ENCODE peak calls at places on chromosomes 5 and 9, in ten cellular contexts. T is cardiac muscle cell, A is esophagus muscularis mucosa, I is brain microvascular endothelial cell, Q is fibroblast of lung, V is hepatocyte, F is stomach, L is A549, J is fibroblast of the aortic adventitia, M is osteoblast. Z is an unnamed sample.

GRCh38 chr5:121031487-121031886 is 567.4 kb downstream of the PRR16 start:
- DNase-seq in M (peak), Q (peak), F (no peak), V (peak), L (no peak), J (peak), A (no peak), T (peak), I (no peak), Z (peak)

GRCh38 chr9:21711504-21711903 is 90.9 kb upstream of the MTAP start:
- DNase-seq in M (no peak), L (no peak), T (no peak), J (no peak), A (no peak), I (no peak), V (no peak), Q (no peak), F (no peak), Z (peak)

GRCh38 chr5:100950975-100951374 is 47.9 kb upstream of the ST8SIA4 start:
- DNase-seq in V (no peak), L (no peak), A (no peak), T (no peak), M (no peak), J (no peak), I (no peak), Q (no peak), F (no peak), Z (no peak)

GRCh38 chr5:171261361-171261760 is 47.7 kb upstream of the TLX3 start:
- DNase-seq in Q (no peak), L (no peak), J (no peak), A (no peak), V (no peak), I (no peak), F (no peak), T (no peak), M (no peak), Z (no peak)

GRCh38 chr5:99000878-99001277 is 72.1 kb upstream of the CHD1 start:
- DNase-seq in Q (peak), J (peak), F (no peak), L (no peak), A (no peak), V (no peak), M (no peak), T (no peak), I (no peak), Z (no peak)

GRCh38 chr9:9177081-9177480 is 1377.5 kb upstream of the DMAC1 start:
- DNase-seq in T (no peak), J (no peak), I (no peak), F (no peak), A (no peak), V (no peak), M (no peak), L (no peak), Q (no peak), Z (no peak)

GRCh38 chr9:77534376-77535057 is 113.6 kb downstream of the GNA14 start:
- DNase-seq in F (no peak), J (peak), A (no peak), L (no peak), Q (no peak), T (no peak), V (no peak), I (peak), M (no peak), Z (no peak)

GRCh38 chr9:88053888-88054501 is 79.7 kb upstream of the CDK20 start:
- DNase-seq in T (no peak), F (no peak), M (no peak), J (peak), V (no peak), L (no peak), A (no peak), I (no peak), Q (no peak), Z (no peak)

GRCh38 chr9:89969156-89969566 is 364.3 kb downstream of the GADD45G start:
- DNase-seq in Q (no peak), T (no peak), V (peak), I (no peak), F (no peak), A (no peak), M (no peak), J (no peak), L (no peak), Z (no peak)

DNA sequence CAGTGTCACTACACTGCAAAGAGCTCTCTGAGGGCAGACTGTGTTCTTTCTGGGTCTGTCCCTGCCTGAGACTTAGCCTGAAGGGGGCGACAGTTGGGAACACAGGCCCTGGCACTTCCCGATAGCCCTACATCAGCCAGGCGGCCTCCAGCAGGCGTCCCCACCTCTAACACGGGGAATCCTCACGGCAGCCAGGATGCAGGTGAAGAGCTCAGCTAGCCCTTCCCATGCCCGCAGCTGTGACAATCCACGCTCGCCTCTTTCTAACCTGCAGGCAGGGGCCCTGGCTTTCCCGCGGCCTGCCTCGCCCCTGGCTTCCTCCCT is 5.9 kb downstream of the MED22 start:
- DNase-seq in A (no peak), M (peak), J (no peak), T (no peak), Q (no peak), F (no peak), I (no peak), L (no peak), V (no peak), Z (no peak)
- TF ChIP-seq CTCF in A (no peak), M (peak), J (peak), T (peak), Q (peak), F (no peak), I (peak), L (no peak), V (no peak), Z (no peak)

GRCh38 chr9:119284587-119285337 is 84.5 kb downstream of the BRINP1 start:
- DNase-seq in J (peak), A (no peak), I (no peak), V (no peak), M (no peak), L (no peak), T (no peak), Q (no peak), F (no peak), Z (no peak)

GRCh38 chr9:119284118-119284517 is 85.1 kb downstream of the BRINP1 start:
- DNase-seq in F (no peak), L (no peak), J (no peak), A (no peak), T (peak), I (no peak), V (peak), M (no peak), Q (no peak), Z (no peak)

GRCh38 chr9:119291554-119291953 is 77.7 kb downstream of the BRINP1 start:
- DNase-seq in J (no peak), T (no peak), A (peak), F (no peak), V (no peak), L (no peak), I (no peak), M (no peak), Q (no peak), Z (no peak)

GRCh38 chr9:119289740-119290139 is 79.5 kb downstream of the BRINP1 start:
- DNase-seq in I (peak), L (peak), V (peak), F (peak), Q (no peak), T (peak), M (peak), J (peak), A (no peak), Z (peak)
- TF ChIP-seq CTCF in I (peak), L (peak), V (peak), F (peak), Q (peak), T (peak), M (peak), J (peak), A (peak), Z (peak)

GRCh38 chr9:98707158-98708102 is 1.3 kb downstream of the GABBR2 start:
- DNase-seq in A (no peak), M (peak), F (peak), Q (peak), T (peak), L (peak), J (peak), I (peak), V (peak), Z (peak)
- TF ChIP-seq CTCF in A (peak), M (peak), F (no peak), Q (peak), T (peak), L (peak), J (peak), I (peak), V (peak), Z (peak)

DNA sequence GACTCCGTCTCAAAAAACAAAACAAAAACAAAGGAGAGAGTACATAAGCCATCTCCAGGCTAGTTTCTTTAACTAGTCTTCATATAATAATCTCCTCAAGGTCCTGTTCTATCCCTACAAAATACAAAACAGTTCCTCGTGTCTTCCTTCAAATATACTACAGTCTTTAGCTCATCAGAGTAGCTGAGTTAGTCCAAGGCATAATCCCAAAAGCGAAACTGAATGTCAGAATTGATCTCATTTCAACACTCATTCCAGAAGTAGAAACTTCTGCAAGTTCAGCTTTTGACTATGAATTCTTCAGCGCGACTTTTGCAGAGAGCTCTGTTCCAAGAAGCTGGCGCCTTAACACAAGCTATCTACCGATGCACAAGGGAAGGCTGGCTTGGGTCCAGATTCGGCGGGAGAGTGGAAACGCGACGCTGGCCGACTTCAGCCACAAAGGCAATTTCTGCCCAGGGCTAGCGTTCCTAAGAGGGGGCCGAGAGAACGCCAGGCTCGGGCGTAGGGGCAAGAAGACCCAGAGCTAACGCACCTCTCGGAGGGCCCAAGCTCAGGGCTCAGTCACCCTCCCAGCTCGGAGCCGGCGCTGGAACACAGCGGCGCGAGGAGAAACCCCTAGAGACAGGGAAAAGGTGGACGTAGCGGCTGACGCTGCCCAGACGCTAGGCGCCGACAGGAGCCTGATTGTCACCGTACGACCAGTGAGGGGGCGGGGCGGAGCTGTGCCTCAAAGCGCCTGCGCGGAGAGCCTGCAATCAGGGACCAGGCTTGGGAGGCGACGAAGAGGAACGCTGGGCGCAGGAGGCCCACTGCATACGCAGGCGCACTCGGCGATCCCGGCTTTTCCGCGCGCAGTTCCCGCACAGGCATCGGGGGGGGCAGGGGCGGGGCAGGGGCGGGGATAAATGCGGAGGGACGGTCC is 469 bp upstream of the HSDL2 start:
- DNase-seq in V (peak), M (peak), J (peak), F (peak), A (peak), Q (peak), I (peak), T (peak), L (peak), Z (peak)
- TF ChIP-seq CTCF in V (no peak), M (no peak), J (no peak), F (no peak), A (no peak), Q (no peak), I (peak), T (no peak), L (no peak), Z (no peak)

GRCh38 chr5:135890867-135891266 is 4.8 kb downstream of the IL9 start:
- DNase-seq in M (no peak), J (no peak), Q (no peak), T (no peak), V (no peak), L (no peak), I (no peak), A (no peak), F (no peak), Z (no peak)
- TF ChIP-seq CTCF in M (no peak), J (no peak), Q (no peak), T (no peak), V (no peak), L (no peak), I (no peak), A (no peak), F (no peak), Z (no peak)

GRCh38 chr5:132799392-132799791 is 13.7 kb upstream of the SOWAHA start:
- DNase-seq in Q (no peak), T (no peak), A (no peak), I (no peak), V (no peak), J (no peak), L (no peak), M (no peak), F (no peak), Z (no peak)

GRCh38 chr5:132800545-132800944 is 12.6 kb upstream of the SOWAHA start:
- DNase-seq in F (no peak), I (no peak), T (no peak), V (no peak), J (no peak), M (no peak), Q (no peak), A (no peak), L (no peak), Z (no peak)

GRCh38 chr5:132807163-132807838 is 5.8 kb upstream of the SOWAHA start:
- DNase-seq in A (no peak), Q (no peak), I (no peak), L (peak), F (peak), J (no peak), T (peak), M (no peak), V (peak), Z (no peak)

GRCh38 chr5:132797651-132798050 is 15.5 kb upstream of the SOWAHA start:
- DNase-seq in T (no peak), L (no peak), J (no peak), A (no peak), V (no peak), M (no peak), F (no peak), Q (no peak), I (no peak), Z (no peak)

GRCh38 chr5:132802044-132802684 is 10.9 kb upstream of the SOWAHA start:
- DNase-seq in Q (no peak), I (no peak), A (no peak), J (no peak), V (no peak), L (no peak), F (no peak), M (no peak), T (no peak), Z (no peak)
- TF ChIP-seq CTCF in Q (no peak), I (no peak), A (no peak), J (no peak), V (no peak), L (no peak), F (no peak), M (peak), T (peak), Z (peak)

GRCh38 chr5:138435943-138436342 is 2.9 kb upstream of the REEP2 start:
- DNase-seq in M (no peak), Q (no peak), I (no peak), L (no peak), F (no peak), J (no peak), T (no peak), V (no peak), A (no peak), Z (no peak)
- TF ChIP-seq CTCF in M (no peak), Q (no peak), I (no peak), L (no peak), F (no peak), J (no peak), T (no peak), V (no peak), A (no peak), Z (no peak)

GRCh38 chr5:166724284-166724683 is 1567.2 kb upstream of the WWC1 start:
- DNase-seq in J (no peak), F (no peak), Q (peak), M (no peak), T (no peak), L (no peak), V (peak), A (no peak), I (no peak), Z (no peak)
- TF ChIP-seq CTCF in J (no peak), F (no peak), Q (no peak), M (no peak), T (no peak), L (no peak), V (no peak), A (no peak), I (no peak), Z (no peak)

Z was measured in AG09319.